ENCODE peak calls at places on chromosomes 4 and X, in four cellular contexts. One of them, this sample, is unnamed.

GRCh38 chr4:139011220-139011950 is 4.2 kb upstream of the NOCT start:
- DNase-seq in GM06990: no peak
- DNase-seq in transverse colon: peak
- DNase-seq in naive thymus-derived CD4-positive, alpha-beta T cell: no peak
- DNase-seq in this sample: no peak

GRCh38 chr4:1021386-1022050 is 10.1 kb downstream of the FGFRL1 start:
- DNase-seq in GM06990: peak
- DNase-seq in transverse colon: peak
- DNase-seq in naive thymus-derived CD4-positive, alpha-beta T cell: no peak
- DNase-seq in this sample: no peak

GRCh38 chr4:86484241-86484640 is 109.9 kb upstream of the PTPN13 start:
- DNase-seq in GM06990: peak
- DNase-seq in transverse colon: no peak
- DNase-seq in naive thymus-derived CD4-positive, alpha-beta T cell: no peak
- DNase-seq in this sample: no peak

GRCh38 chr4:60365176-60365575 is 835.0 kb upstream of the ADGRL3 start:
- DNase-seq in GM06990: no peak
- DNase-seq in transverse colon: no peak
- DNase-seq in naive thymus-derived CD4-positive, alpha-beta T cell: no peak
- DNase-seq in this sample: no peak

GRCh38 chrX:54807524-54808108 is at the start of gene MAGED2:
- DNase-seq in GM06990: no peak
- DNase-seq in transverse colon: peak
- DNase-seq in naive thymus-derived CD4-positive, alpha-beta T cell: no peak
- DNase-seq in this sample: peak

GRCh38 chrX:23062359-23062758 is 62.6 kb downstream of the DDX53 start:
- DNase-seq in GM06990: no peak
- DNase-seq in transverse colon: no peak
- DNase-seq in naive thymus-derived CD4-positive, alpha-beta T cell: no peak
- DNase-seq in this sample: no peak

GRCh38 chrX:21778236-21778635 is 20.3 kb upstream of the SMPX start:
- DNase-seq in GM06990: no peak
- DNase-seq in transverse colon: no peak
- DNase-seq in naive thymus-derived CD4-positive, alpha-beta T cell: no peak
- DNase-seq in this sample: no peak

GRCh38 chrX:47497274-47497673 is 14.3 kb upstream of the ZNF41 start:
- DNase-seq in GM06990: no peak
- DNase-seq in transverse colon: no peak
- DNase-seq in naive thymus-derived CD4-positive, alpha-beta T cell: no peak
- DNase-seq in this sample: peak

GRCh38 chrX:103073442-103073841 is 9.5 kb upstream of the BEX1 start:
- DNase-seq in GM06990: no peak
- DNase-seq in transverse colon: no peak
- DNase-seq in naive thymus-derived CD4-positive, alpha-beta T cell: no peak
- DNase-seq in this sample: no peak

GRCh38 chr4:112371361-112371760 is 74.2 kb downstream of the ALPK1 start:
- DNase-seq in GM06990: no peak
- DNase-seq in transverse colon: no peak
- DNase-seq in naive thymus-derived CD4-positive, alpha-beta T cell: no peak
- DNase-seq in this sample: no peak

GRCh38 chr4:150940123-150940522 is 75.0 kb downstream of the LRBA start:
- DNase-seq in GM06990: no peak
- DNase-seq in transverse colon: no peak
- DNase-seq in naive thymus-derived CD4-positive, alpha-beta T cell: no peak
- DNase-seq in this sample: no peak

GRCh38 chr4:42843694-42844093 is 48.8 kb upstream of the GRXCR1 start:
- DNase-seq in GM06990: no peak
- DNase-seq in transverse colon: no peak
- DNase-seq in naive thymus-derived CD4-positive, alpha-beta T cell: no peak
- DNase-seq in this sample: no peak

GRCh38 chrX:40098264-40099045 is 697 bp upstream of the BCOR start:
- DNase-seq in GM06990: peak
- DNase-seq in transverse colon: peak
- DNase-seq in naive thymus-derived CD4-positive, alpha-beta T cell: no peak
- DNase-seq in this sample: peak

GRCh38 chr4:33395731-33396485 is 2675.7 kb downstream of the PCDH7 start:
- DNase-seq in GM06990: no peak
- DNase-seq in transverse colon: no peak
- DNase-seq in naive thymus-derived CD4-positive, alpha-beta T cell: no peak
- DNase-seq in this sample: no peak

GRCh38 chr4:1460967-1461868 is 55.0 kb upstream of the NKX1-1 start:
- DNase-seq in GM06990: no peak
- DNase-seq in transverse colon: no peak
- DNase-seq in naive thymus-derived CD4-positive, alpha-beta T cell: no peak
- DNase-seq in this sample: no peak

GRCh38 chrX:153413731-153414130 is 2.5 kb downstream of the ZFP92 start:
- DNase-seq in GM06990: no peak
- DNase-seq in transverse colon: no peak
- DNase-seq in naive thymus-derived CD4-positive, alpha-beta T cell: no peak
- DNase-seq in this sample: no peak

GRCh38 chr4:24794916-24795665 is at the start of gene SOD3:
- DNase-seq in GM06990: no peak
- DNase-seq in transverse colon: peak
- DNase-seq in naive thymus-derived CD4-positive, alpha-beta T cell: no peak
- DNase-seq in this sample: no peak

GRCh38 chr4:76214269-76214628 is 625 bp upstream of the SCARB2 start:
- DNase-seq in GM06990: no peak
- DNase-seq in transverse colon: peak
- DNase-seq in naive thymus-derived CD4-positive, alpha-beta T cell: no peak
- DNase-seq in this sample: no peak

GRCh38 chr4:70915048-70915815 is 13.1 kb downstream of the MOB1B start:
- DNase-seq in GM06990: no peak
- DNase-seq in transverse colon: no peak
- DNase-seq in naive thymus-derived CD4-positive, alpha-beta T cell: no peak
- DNase-seq in this sample: no peak
- H3K4me3 ChIP-seq in GM06990: no peak
- H3K4me3 ChIP-seq in transverse colon: no peak
- H3K4me3 ChIP-seq in naive thymus-derived CD4-positive, alpha-beta T cell: no peak
- H3K4me3 ChIP-seq in this sample: no peak

DNA sequence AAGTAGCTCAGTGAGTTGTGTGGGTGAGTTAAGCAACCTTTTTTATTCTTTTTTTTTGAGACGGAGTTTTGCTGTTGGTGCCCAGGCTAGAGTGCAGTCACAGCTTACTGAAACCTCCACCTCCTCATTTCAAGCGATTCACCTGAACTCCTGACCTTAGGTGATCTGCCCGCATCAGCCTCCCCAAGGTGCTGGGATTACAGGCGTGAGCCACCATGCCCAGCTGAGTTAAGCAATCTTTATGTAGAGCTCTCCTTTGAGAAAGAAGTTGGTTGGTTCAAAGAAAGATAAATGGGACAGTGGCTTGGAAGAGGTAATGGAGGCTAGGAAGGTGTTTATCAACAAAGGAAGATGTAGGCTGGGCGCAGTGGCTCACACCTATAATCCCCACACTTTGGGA is 3.2 kb downstream of the MSMO1 start:
- DNase-seq in GM06990: no peak
- DNase-seq in transverse colon: no peak
- DNase-seq in naive thymus-derived CD4-positive, alpha-beta T cell: no peak
- DNase-seq in this sample: no peak
- H3K4me3 ChIP-seq in GM06990: peak
- H3K4me3 ChIP-seq in transverse colon: no peak
- H3K4me3 ChIP-seq in naive thymus-derived CD4-positive, alpha-beta T cell: no peak
- H3K4me3 ChIP-seq in this sample: no peak

DNA sequence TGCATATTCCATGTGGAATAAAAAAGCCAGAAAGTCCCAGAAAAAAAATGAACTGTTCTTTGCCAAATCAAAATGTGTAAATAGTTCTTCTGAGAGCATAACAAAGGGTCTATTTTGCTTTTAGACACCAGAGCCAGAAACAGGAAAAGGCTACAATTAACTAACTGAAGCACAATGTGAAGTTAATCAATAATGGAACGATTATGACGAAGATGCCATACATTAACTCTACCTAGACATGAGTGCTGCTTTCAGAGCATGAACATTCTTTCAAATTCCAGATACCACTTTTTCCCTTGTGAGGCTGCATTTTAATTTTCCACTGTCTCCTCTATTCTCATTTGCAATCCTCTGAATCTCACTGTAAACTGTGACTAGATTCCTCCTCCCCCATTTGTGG is 48.7 kb upstream of the PHOX2B start:
- DNase-seq in GM06990: no peak
- DNase-seq in transverse colon: no peak
- DNase-seq in naive thymus-derived CD4-positive, alpha-beta T cell: no peak
- DNase-seq in this sample: no peak
- H3K4me3 ChIP-seq in GM06990: no peak
- H3K4me3 ChIP-seq in transverse colon: no peak
- H3K4me3 ChIP-seq in naive thymus-derived CD4-positive, alpha-beta T cell: no peak
- H3K4me3 ChIP-seq in this sample: no peak

GRCh38 chr4:153794001-153794400 is 5.1 kb upstream of the SFRP2 start:
- DNase-seq in GM06990: no peak
- DNase-seq in transverse colon: no peak
- DNase-seq in naive thymus-derived CD4-positive, alpha-beta T cell: no peak
- DNase-seq in this sample: no peak

GRCh38 chr4:153792007-153792892 is 3.4 kb upstream of the SFRP2 start:
- DNase-seq in GM06990: peak
- DNase-seq in transverse colon: peak
- DNase-seq in naive thymus-derived CD4-positive, alpha-beta T cell: no peak
- DNase-seq in this sample: no peak

GRCh38 chr4:153789741-153790651 is 1.1 kb upstream of the SFRP2 start:
- DNase-seq in GM06990: no peak
- DNase-seq in transverse colon: no peak
- DNase-seq in naive thymus-derived CD4-positive, alpha-beta T cell: no peak
- DNase-seq in this sample: no peak

GRCh38 chr4:153790962-153791551 is 2.2 kb upstream of the SFRP2 start:
- DNase-seq in GM06990: peak
- DNase-seq in transverse colon: no peak
- DNase-seq in naive thymus-derived CD4-positive, alpha-beta T cell: no peak
- DNase-seq in this sample: peak

GRCh38 chr4:153792893-153793227 is 4.0 kb upstream of the SFRP2 start:
- DNase-seq in GM06990: no peak
- DNase-seq in transverse colon: no peak
- DNase-seq in naive thymus-derived CD4-positive, alpha-beta T cell: no peak
- DNase-seq in this sample: no peak
- H3K4me3 ChIP-seq in GM06990: no peak
- H3K4me3 ChIP-seq in transverse colon: no peak
- H3K4me3 ChIP-seq in naive thymus-derived CD4-positive, alpha-beta T cell: peak
- H3K4me3 ChIP-seq in this sample: no peak

GRCh38 chr4:13527983-13528822 is 16.1 kb downstream of the NKX3-2 start:
- DNase-seq in GM06990: peak
- DNase-seq in transverse colon: no peak
- DNase-seq in naive thymus-derived CD4-positive, alpha-beta T cell: no peak
- DNase-seq in this sample: no peak
- H3K4me3 ChIP-seq in GM06990: peak
- H3K4me3 ChIP-seq in transverse colon: no peak
- H3K4me3 ChIP-seq in naive thymus-derived CD4-positive, alpha-beta T cell: no peak
- H3K4me3 ChIP-seq in this sample: peak

GRCh38 chr4:48979897-48980579 is 6.0 kb upstream of the CWH43 start:
- DNase-seq in GM06990: no peak
- DNase-seq in transverse colon: no peak
- DNase-seq in naive thymus-derived CD4-positive, alpha-beta T cell: no peak
- DNase-seq in this sample: no peak
- H3K4me3 ChIP-seq in GM06990: no peak
- H3K4me3 ChIP-seq in transverse colon: no peak
- H3K4me3 ChIP-seq in naive thymus-derived CD4-positive, alpha-beta T cell: no peak
- H3K4me3 ChIP-seq in this sample: no peak

GRCh38 chrX:72019487-72019886 is 108.8 kb downstream of the NHSL2 start:
- DNase-seq in GM06990: no peak
- DNase-seq in transverse colon: no peak
- DNase-seq in naive thymus-derived CD4-positive, alpha-beta T cell: no peak
- DNase-seq in this sample: no peak

GRCh38 chrX:72020204-72020603 is 109.6 kb downstream of the NHSL2 start:
- DNase-seq in GM06990: no peak
- DNase-seq in transverse colon: no peak
- DNase-seq in naive thymus-derived CD4-positive, alpha-beta T cell: no peak
- DNase-seq in this sample: no peak

GRCh38 chrX:72020788-72021187 is 110.1 kb downstream of the NHSL2 start:
- DNase-seq in GM06990: peak
- DNase-seq in transverse colon: no peak
- DNase-seq in naive thymus-derived CD4-positive, alpha-beta T cell: no peak
- DNase-seq in this sample: no peak

GRCh38 chrX:72016881-72017783 is 106.5 kb downstream of the NHSL2 start:
- DNase-seq in GM06990: no peak
- DNase-seq in transverse colon: no peak
- DNase-seq in naive thymus-derived CD4-positive, alpha-beta T cell: no peak
- DNase-seq in this sample: no peak

GRCh38 chrX:72018277-72019112 is 107.8 kb downstream of the NHSL2 start:
- DNase-seq in GM06990: peak
- DNase-seq in transverse colon: peak
- DNase-seq in naive thymus-derived CD4-positive, alpha-beta T cell: peak
- DNase-seq in this sample: peak
- H3K4me3 ChIP-seq in GM06990: no peak
- H3K4me3 ChIP-seq in transverse colon: no peak
- H3K4me3 ChIP-seq in naive thymus-derived CD4-positive, alpha-beta T cell: peak
- H3K4me3 ChIP-seq in this sample: no peak

This sample was measured in CD4-positive, CD25-positive, alpha-beta regulatory T cell.